ENCODE peak calls at places on chromosomes 11 and 22, in six cellular contexts. One of them, this sample, is unnamed.

GRCh38 chr11:110345756-110346155 is 49.3 kb upstream of the RDX start:
- DNase-seq in heart left ventricle: no peak
- DNase-seq in spleen: no peak
- DNase-seq in prostate gland: no peak
- DNase-seq in IMR-90: no peak
- DNase-seq in left ventricle myocardium inferior: no peak
- DNase-seq in this sample: no peak

GRCh38 chr11:43547900-43548381 is 132.6 kb upstream of the HSD17B12 start:
- DNase-seq in IMR-90: no peak
- DNase-seq in spleen: no peak
- DNase-seq in prostate gland: no peak
- DNase-seq in heart left ventricle: peak; percentile 41
- DNase-seq in left ventricle myocardium inferior: peak; percentile 20
- DNase-seq in this sample: no peak

GRCh38 chr11:19349340-19350025 is 108.7 kb upstream of the E2F8 start:
- DNase-seq in left ventricle myocardium inferior: no peak
- DNase-seq in prostate gland: no peak
- DNase-seq in spleen: no peak
- DNase-seq in IMR-90: no peak
- DNase-seq in heart left ventricle: no peak
- DNase-seq in this sample: no peak

GRCh38 chr11:12556788-12557384 is 117.3 kb upstream of the TEAD1 start:
- DNase-seq in IMR-90: peak; percentile 96
- DNase-seq in spleen: no peak
- DNase-seq in heart left ventricle: peak; percentile 92
- DNase-seq in prostate gland: no peak
- DNase-seq in left ventricle myocardium inferior: peak; percentile 82
- DNase-seq in this sample: peak; percentile 71

GRCh38 chr22:19876314-19876940 is 21.8 kb upstream of the GNB1L start:
- DNase-seq in prostate gland: no peak
- DNase-seq in heart left ventricle: peak; percentile 26
- DNase-seq in IMR-90: no peak
- DNase-seq in spleen: peak; percentile 59
- DNase-seq in left ventricle myocardium inferior: peak; percentile 6
- DNase-seq in this sample: no peak

GRCh38 chr11:71251159-71251721 is 1.1 kb downstream of the SHANK2 start:
- DNase-seq in IMR-90: no peak
- DNase-seq in prostate gland: peak; percentile 43
- DNase-seq in heart left ventricle: no peak
- DNase-seq in left ventricle myocardium inferior: no peak
- DNase-seq in spleen: no peak
- DNase-seq in this sample: no peak

GRCh38 chr11:131278472-131278871 is 91.9 kb upstream of the NTM start:
- DNase-seq in heart left ventricle: no peak
- DNase-seq in left ventricle myocardium inferior: no peak
- DNase-seq in prostate gland: no peak
- DNase-seq in IMR-90: no peak
- DNase-seq in spleen: no peak
- DNase-seq in this sample: no peak

GRCh38 chr11:27075192-27075591 is 34.6 kb downstream of the BBOX1 start:
- DNase-seq in spleen: no peak
- DNase-seq in prostate gland: no peak
- DNase-seq in left ventricle myocardium inferior: no peak
- DNase-seq in heart left ventricle: no peak
- DNase-seq in IMR-90: peak; percentile 82
- DNase-seq in this sample: no peak

GRCh38 chr11:68840661-68841653 is 759 bp downstream of the CPT1A start:
- DNase-seq in spleen: peak; percentile 93
- DNase-seq in left ventricle myocardium inferior: peak; percentile 59
- DNase-seq in prostate gland: peak; percentile 39
- DNase-seq in heart left ventricle: peak; percentile 75
- DNase-seq in IMR-90: peak; percentile 31
- DNase-seq in this sample: no peak

GRCh38 chr11:119743041-119743440 is 14.0 kb upstream of the NECTIN1 start:
- DNase-seq in heart left ventricle: no peak
- DNase-seq in spleen: peak; percentile 51
- DNase-seq in IMR-90: no peak
- DNase-seq in left ventricle myocardium inferior: no peak
- DNase-seq in prostate gland: no peak
- DNase-seq in this sample: no peak

GRCh38 chr22:44395116-44396005 is 82.6 kb upstream of the SHISAL1 start:
- DNase-seq in heart left ventricle: peak; percentile 20
- DNase-seq in left ventricle myocardium inferior: peak; percentile 3
- DNase-seq in IMR-90: no peak
- DNase-seq in spleen: peak; percentile 54
- DNase-seq in prostate gland: no peak
- DNase-seq in this sample: no peak

GRCh38 chr22:37303821-37304274 is 21.5 kb downstream of the CYTH4 start:
- DNase-seq in spleen: no peak
- DNase-seq in left ventricle myocardium inferior: no peak
- DNase-seq in prostate gland: no peak
- DNase-seq in IMR-90: peak; percentile 95
- DNase-seq in heart left ventricle: no peak
- DNase-seq in this sample: peak; percentile 84

GRCh38 chr11:43289368-43289767 is 22.4 kb upstream of the API5 start:
- DNase-seq in spleen: no peak
- DNase-seq in IMR-90: no peak
- DNase-seq in heart left ventricle: no peak
- DNase-seq in prostate gland: no peak
- DNase-seq in left ventricle myocardium inferior: no peak
- DNase-seq in this sample: no peak

GRCh38 chr22:42895087-42895486 is 38.0 kb upstream of the ARFGAP3 start:
- DNase-seq in heart left ventricle: no peak
- DNase-seq in spleen: no peak
- DNase-seq in prostate gland: no peak
- DNase-seq in IMR-90: no peak
- DNase-seq in left ventricle myocardium inferior: no peak
- DNase-seq in this sample: no peak

GRCh38 chr11:9755561-9755960 is 91.7 kb downstream of the SWAP70 start:
- DNase-seq in prostate gland: no peak
- DNase-seq in left ventricle myocardium inferior: no peak
- DNase-seq in spleen: no peak
- DNase-seq in heart left ventricle: no peak
- DNase-seq in IMR-90: peak; percentile 89
- DNase-seq in this sample: no peak

GRCh38 chr11:79437981-79438630 is 2.7 kb downstream of the TENM4 start:
- DNase-seq in heart left ventricle: peak; percentile 34
- DNase-seq in IMR-90: peak; percentile 63
- DNase-seq in prostate gland: peak; percentile 4
- DNase-seq in left ventricle myocardium inferior: no peak
- DNase-seq in spleen: peak; percentile 75
- DNase-seq in this sample: no peak

GRCh38 chr11:14789879-14790484 is 102.0 kb downstream of the CYP2R1 start:
- DNase-seq in IMR-90: peak; percentile 28
- DNase-seq in heart left ventricle: no peak
- DNase-seq in left ventricle myocardium inferior: no peak
- DNase-seq in prostate gland: no peak
- DNase-seq in spleen: no peak
- DNase-seq in this sample: no peak

GRCh38 chr22:36010913-36011312 is 17.7 kb downstream of the RBFOX2 start:
- DNase-seq in spleen: no peak
- DNase-seq in prostate gland: no peak
- DNase-seq in heart left ventricle: no peak
- DNase-seq in IMR-90: peak; percentile 92
- DNase-seq in left ventricle myocardium inferior: no peak
- DNase-seq in this sample: peak; percentile 37

GRCh38 chr11:114604179-114604813 is 8.7 kb upstream of the NXPE4 start:
- DNase-seq in spleen: no peak
- DNase-seq in left ventricle myocardium inferior: no peak
- DNase-seq in prostate gland: no peak
- DNase-seq in IMR-90: no peak
- DNase-seq in heart left ventricle: no peak
- DNase-seq in this sample: no peak

GRCh38 chr22:31579835-31580242 is 82.2 kb downstream of the PISD start:
- DNase-seq in spleen: no peak
- DNase-seq in left ventricle myocardium inferior: no peak
- DNase-seq in prostate gland: peak; percentile 75
- DNase-seq in heart left ventricle: no peak
- DNase-seq in IMR-90: no peak
- DNase-seq in this sample: no peak

GRCh38 chr11:2589538-2589934 is 110.3 kb downstream of the KCNQ1OT1 start:
- DNase-seq in IMR-90: no peak
- DNase-seq in left ventricle myocardium inferior: peak; percentile 7
- DNase-seq in prostate gland: no peak
- DNase-seq in spleen: no peak
- DNase-seq in heart left ventricle: no peak
- DNase-seq in this sample: no peak

GRCh38 chr11:108672113-108672512 is 7.2 kb downstream of the DDX10 start:
- DNase-seq in left ventricle myocardium inferior: no peak
- DNase-seq in heart left ventricle: peak; percentile 31
- DNase-seq in IMR-90: peak; percentile 61
- DNase-seq in prostate gland: no peak
- DNase-seq in spleen: no peak
- DNase-seq in this sample: no peak

GRCh38 chr11:108669261-108669660 is 4.4 kb downstream of the DDX10 start:
- DNase-seq in left ventricle myocardium inferior: no peak
- DNase-seq in prostate gland: no peak
- DNase-seq in heart left ventricle: no peak
- DNase-seq in IMR-90: no peak
- DNase-seq in spleen: no peak
- DNase-seq in this sample: no peak

GRCh38 chr11:108666373-108666772 is 1.5 kb downstream of the DDX10 start:
- DNase-seq in prostate gland: no peak
- DNase-seq in heart left ventricle: no peak
- DNase-seq in left ventricle myocardium inferior: no peak
- DNase-seq in IMR-90: no peak
- DNase-seq in spleen: no peak
- DNase-seq in this sample: no peak

GRCh38 chr11:108669711-108670110 is 4.8 kb downstream of the DDX10 start:
- DNase-seq in left ventricle myocardium inferior: no peak
- DNase-seq in heart left ventricle: no peak
- DNase-seq in spleen: no peak
- DNase-seq in IMR-90: no peak
- DNase-seq in prostate gland: no peak
- DNase-seq in this sample: no peak

GRCh38 chr11:108670381-108670930 is 5.6 kb downstream of the DDX10 start:
- DNase-seq in IMR-90: no peak
- DNase-seq in heart left ventricle: no peak
- DNase-seq in left ventricle myocardium inferior: no peak
- DNase-seq in spleen: no peak
- DNase-seq in prostate gland: no peak
- DNase-seq in this sample: no peak
- TF ChIP-seq CTCF in IMR-90: no peak
- TF ChIP-seq CTCF in heart left ventricle: no peak
- TF ChIP-seq CTCF in left ventricle myocardium inferior: no peak
- TF ChIP-seq CTCF in spleen: no peak
- TF ChIP-seq CTCF in prostate gland: no peak
- TF ChIP-seq CTCF in this sample: no peak

GRCh38 chr22:48323746-48324145 is 1503.9 kb downstream of the BRD1 start:
- DNase-seq in IMR-90: no peak
- DNase-seq in left ventricle myocardium inferior: no peak
- DNase-seq in prostate gland: no peak
- DNase-seq in spleen: peak; percentile 55
- DNase-seq in heart left ventricle: no peak
- DNase-seq in this sample: no peak
- H3K27me3 ChIP-seq in IMR-90: no peaks in the 10 kb centered on the region
- H3K27me3 ChIP-seq in left ventricle myocardium inferior: peaks cover 37% of the 10 kb centered on the region
- H3K27me3 ChIP-seq in prostate gland: no peaks in the 10 kb centered on the region
- H3K27me3 ChIP-seq in spleen: no peaks in the 10 kb centered on the region
- H3K27me3 ChIP-seq in heart left ventricle: peaks cover 7% of the 10 kb centered on the region
- H3K27me3 ChIP-seq in this sample: no peaks in the 10 kb centered on the region

GRCh38 chr11:8732748-8733241 is 50.2 kb downstream of the RPL27A start:
- DNase-seq in heart left ventricle: peak; percentile 89
- DNase-seq in prostate gland: peak; percentile 47
- DNase-seq in IMR-90: peak; percentile 80
- DNase-seq in left ventricle myocardium inferior: peak; percentile 76
- DNase-seq in spleen: peak; percentile 87
- DNase-seq in this sample: no peak
- H3K36me3 ChIP-seq in heart left ventricle: peaks cover 6% of the 10 kb centered on the region
- H3K36me3 ChIP-seq in prostate gland: no peaks in the 10 kb centered on the region
- H3K36me3 ChIP-seq in IMR-90: peaks cover 28% of the 10 kb centered on the region
- H3K36me3 ChIP-seq in left ventricle myocardium inferior: peaks cover 15% of the 10 kb centered on the region
- H3K36me3 ChIP-seq in spleen: no peaks in the 10 kb centered on the region
- H3K36me3 ChIP-seq in this sample: peaks cover 2% of the 10 kb centered on the region

DNA sequence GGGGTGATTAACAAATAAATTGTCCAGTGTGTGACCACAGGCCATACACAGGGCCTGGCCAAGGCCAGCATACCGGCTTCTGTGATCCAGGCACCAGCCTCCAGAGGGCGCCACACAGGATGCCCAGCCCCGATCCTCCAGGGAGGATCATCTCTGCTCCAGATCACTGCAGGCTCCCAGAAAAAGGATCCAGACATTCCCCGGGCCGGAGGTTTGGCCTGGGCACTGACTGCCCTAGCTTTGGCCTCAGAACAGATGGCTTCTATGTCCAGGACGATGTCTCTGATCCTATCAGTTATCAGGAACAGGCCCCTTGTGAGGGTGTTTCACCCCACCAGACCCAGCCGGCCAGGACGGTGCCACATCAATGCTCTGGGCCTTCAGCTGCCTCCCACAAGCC is 74.5 kb upstream of the LMO1 start:
- DNase-seq in spleen: no peak
- DNase-seq in prostate gland: peak; percentile 20
- DNase-seq in heart left ventricle: peak; percentile 46
- DNase-seq in IMR-90: peak; percentile 12
- DNase-seq in left ventricle myocardium inferior: peak; percentile 43
- DNase-seq in this sample: no peak
- TF ChIP-seq CTCF in spleen: peak; percentile 67
- TF ChIP-seq CTCF in prostate gland: peak; percentile 45
- TF ChIP-seq CTCF in heart left ventricle: peak; percentile 66
- TF ChIP-seq CTCF in IMR-90: peak; percentile 56
- TF ChIP-seq CTCF in left ventricle myocardium inferior: peak; percentile 72
- TF ChIP-seq CTCF in this sample: peak; percentile 88

DNA sequence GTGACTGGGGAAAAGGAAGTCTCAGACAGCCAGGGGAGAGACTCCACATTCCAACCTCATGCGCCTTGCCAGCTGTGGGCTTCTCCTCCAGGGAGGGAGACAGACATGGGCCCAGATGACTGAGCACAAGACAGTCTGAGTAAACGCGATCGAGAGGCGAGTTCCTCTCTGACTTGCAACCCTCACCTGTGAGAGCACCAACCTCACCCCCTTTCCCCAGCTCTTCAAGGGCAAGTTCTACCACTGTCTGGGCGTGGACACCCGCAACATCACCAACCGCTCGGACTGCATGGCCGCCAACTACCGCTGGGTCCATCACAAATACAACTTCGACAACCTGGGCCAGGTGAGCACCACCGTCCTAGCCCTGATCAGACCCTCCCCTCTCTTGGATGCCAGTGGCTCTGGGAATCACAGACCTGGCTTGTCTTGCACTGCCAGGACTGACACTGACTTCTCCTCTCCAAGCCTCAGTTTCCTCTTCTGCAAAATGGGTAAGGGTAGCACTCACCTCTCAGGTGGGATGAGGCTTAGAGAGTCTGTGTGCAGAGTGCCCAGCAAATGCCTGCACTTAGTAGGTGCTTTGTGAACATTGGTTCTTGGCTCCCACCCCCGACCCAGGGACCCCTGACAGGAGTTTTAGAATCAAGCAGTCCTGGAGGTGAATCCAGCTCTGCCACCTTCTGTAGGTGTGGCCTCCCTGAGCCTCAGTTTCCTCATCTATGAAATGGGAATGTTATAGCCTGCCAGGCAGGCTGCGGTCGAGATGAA is 95.3 kb downstream of the CACNA1I start:
- DNase-seq in prostate gland: no peak
- DNase-seq in left ventricle myocardium inferior: no peak
- DNase-seq in heart left ventricle: no peak
- DNase-seq in spleen: no peak
- DNase-seq in IMR-90: no peak
- DNase-seq in this sample: no peak
- H3K27me3 ChIP-seq in prostate gland: peaks cover 26% of the 10 kb centered on the region
- H3K27me3 ChIP-seq in left ventricle myocardium inferior: peaks cover 78% of the 10 kb centered on the region
- H3K27me3 ChIP-seq in heart left ventricle: peaks cover 55% of the 10 kb centered on the region
- H3K27me3 ChIP-seq in spleen: peaks cover 4% of the 10 kb centered on the region
- H3K27me3 ChIP-seq in IMR-90: peaks cover 62% of the 10 kb centered on the region
- H3K27me3 ChIP-seq in this sample: peaks cover 53% of the 10 kb centered on the region

GRCh38 chr22:23261900-23262450 is 81.7 kb downstream of the BCR start:
- DNase-seq in IMR-90: no peak
- DNase-seq in left ventricle myocardium inferior: no peak
- DNase-seq in spleen: no peak
- DNase-seq in prostate gland: no peak
- DNase-seq in heart left ventricle: no peak
- DNase-seq in this sample: no peak
- H3K36me3 ChIP-seq in IMR-90: peaks cover 34% of the 10 kb centered on the region
- H3K36me3 ChIP-seq in left ventricle myocardium inferior: peaks cover 39% of the 10 kb centered on the region
- H3K36me3 ChIP-seq in spleen: no peaks in the 10 kb centered on the region
- H3K36me3 ChIP-seq in prostate gland: peaks cover 6% of the 10 kb centered on the region
- H3K36me3 ChIP-seq in heart left ventricle: peaks cover 45% of the 10 kb centered on the region
- H3K36me3 ChIP-seq in this sample: no peaks in the 10 kb centered on the region